ENCODE peak calls at places on chromosomes 13 and 19, in eight cellular contexts. P is effector memory CD4-positive, alpha-beta T cell; X is lung; L is left ventricle myocardium inferior; A is adrenal gland; W is AG04450; M is tibial artery; I is PC-3. T is an unnamed sample.

GRCh38 chr13:50544226-50544625 is 299.3 kb downstream of the DLEU7 start:
- DNase-seq in M (no peak), A (no peak), L (no peak), I (no peak), W (no peak), P (no peak), X (no peak), T (no peak)

GRCh38 chr19:56144816-56145215 is 3.7 kb downstream of the ZNF444 start:
- DNase-seq in P (no peak), W (no peak), A (no peak), X (no peak), M (no peak), L (no peak), I (no peak), T (no peak)

GRCh38 chr13:54029720-54030119 is 1001.1 kb downstream of the OLFM4 start:
- DNase-seq in A (no peak), P (no peak), L (no peak), X (no peak), I (no peak), M (no peak), W (no peak), T (no peak)

GRCh38 chr13:48828962-48829405 is 146.7 kb upstream of the FNDC3A start:
- DNase-seq in M (no peak), X (no peak), A (no peak), L (no peak), W (no peak), P (no peak), I (peak), T (no peak)

GRCh38 chr19:9934132-9934950 is 2.0 kb downstream of the OLFM2 start:
- DNase-seq in W (no peak), I (peak), P (peak), M (peak), A (peak), X (peak), L (peak), T (no peak)

GRCh38 chr13:39766464-39767167 is 111.2 kb downstream of the COG6 start:
- DNase-seq in X (no peak), P (no peak), L (no peak), M (no peak), W (no peak), I (no peak), A (no peak), T (no peak)

GRCh38 chr13:25286308-25286968 is 850 bp downstream of the MTMR6 start:
- DNase-seq in L (no peak), X (no peak), W (no peak), I (peak), M (no peak), A (peak), P (peak), T (peak)

GRCh38 chr19:44869728-44870470 is 21.2 kb upstream of the TOMM40 start:
- DNase-seq in M (peak), P (no peak), I (peak), X (no peak), L (no peak), W (peak), A (no peak), T (no peak)

GRCh38 chr13:96762876-96763275 is 231.4 kb downstream of the OXGR1 start:
- DNase-seq in X (no peak), W (no peak), P (no peak), M (no peak), L (no peak), I (no peak), A (no peak), T (no peak)

GRCh38 chr19:44943801-44944249 is 1.8 kb downstream of the APOC4 start:
- DNase-seq in X (peak), L (peak), M (peak), P (no peak), W (no peak), I (no peak), A (peak), T (peak)

GRCh38 chr19:46859637-46860124 is 1.1 kb upstream of the ARHGAP35 start:
- DNase-seq in W (no peak), I (peak), A (peak), L (peak), M (peak), X (peak), P (no peak), T (no peak)

GRCh38 chr19:33868076-33868735 is 71.5 kb downstream of the KCTD15 start:
- DNase-seq in I (no peak), A (no peak), X (no peak), M (no peak), P (no peak), W (no peak), L (no peak), T (no peak)

GRCh38 chr13:35470671-35471465 is 5.6 kb downstream of the MAB21L1 start:
- DNase-seq in L (peak), X (no peak), I (no peak), W (no peak), M (no peak), P (no peak), A (peak), T (no peak)

GRCh38 chr19:53332484-53332883 is 1.1 kb upstream of the ZNF845 start:
- DNase-seq in P (no peak), L (no peak), I (no peak), A (no peak), W (no peak), X (no peak), M (no peak), T (no peak)

GRCh38 chr19:23351806-23352205 is 43.5 kb downstream of the ZNF91 start:
- DNase-seq in A (no peak), M (no peak), L (no peak), I (no peak), X (no peak), P (no peak), W (no peak), T (no peak)

GRCh38 chr13:77740931-77741586 is 43.6 kb downstream of the SLAIN1 start:
- DNase-seq in P (no peak), L (no peak), W (no peak), I (no peak), M (no peak), A (no peak), X (no peak), T (peak)

DNA sequence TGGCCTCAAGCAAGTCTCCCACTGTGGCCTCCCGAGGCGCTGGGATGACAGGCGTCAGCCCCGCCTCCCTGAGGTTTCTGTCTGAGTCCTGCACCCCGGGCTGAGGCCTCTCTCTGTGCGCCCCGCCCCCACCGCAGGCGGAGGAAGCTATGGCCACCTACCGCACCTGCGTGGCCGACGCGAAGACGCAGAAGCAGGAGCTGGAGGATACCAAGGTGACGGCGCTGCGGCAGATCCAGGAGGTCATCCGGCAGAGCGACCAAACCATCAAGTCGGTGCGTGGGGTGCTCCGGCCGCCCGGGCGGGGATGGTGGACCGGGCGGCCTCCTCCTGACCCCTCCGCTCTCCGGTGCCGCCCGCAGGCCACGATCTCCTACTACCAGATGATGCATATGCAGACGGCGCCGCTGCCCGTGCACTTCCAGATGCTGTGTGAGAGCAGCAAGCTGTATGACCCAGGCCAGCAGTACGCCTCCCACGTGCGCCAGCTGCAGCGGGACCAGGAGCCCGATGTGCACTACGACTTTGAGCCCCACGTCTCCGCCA is 12.7 kb downstream of the ARHGAP45 start:
- DNase-seq in I (no peak), M (no peak), L (no peak), P (peak), W (no peak), A (peak), X (no peak), T (no peak)
- H3K27ac ChIP-seq in I (no peak), M (no peak), L (no peak), P (peak), W (no peak), A (no peak), X (no peak), T (no peak)

GRCh38 chr19:14561249-14561648 is 10.6 kb downstream of the NDUFB7 start:
- DNase-seq in M (no peak), P (no peak), X (no peak), L (no peak), I (no peak), A (no peak), W (no peak), T (no peak)

GRCh38 chr19:14562660-14563589 is 8.9 kb downstream of the NDUFB7 start:
- DNase-seq in X (no peak), P (no peak), A (no peak), W (no peak), I (no peak), L (no peak), M (no peak), T (no peak)

GRCh38 chr19:14559916-14560775 is 11.7 kb downstream of the NDUFB7 start:
- DNase-seq in A (no peak), L (peak), M (no peak), I (no peak), X (no peak), P (no peak), W (no peak), T (no peak)

GRCh38 chr19:14561832-14562351 is 10.0 kb downstream of the NDUFB7 start:
- DNase-seq in W (no peak), A (no peak), P (no peak), L (peak), X (no peak), I (no peak), M (peak), T (no peak)

DNA sequence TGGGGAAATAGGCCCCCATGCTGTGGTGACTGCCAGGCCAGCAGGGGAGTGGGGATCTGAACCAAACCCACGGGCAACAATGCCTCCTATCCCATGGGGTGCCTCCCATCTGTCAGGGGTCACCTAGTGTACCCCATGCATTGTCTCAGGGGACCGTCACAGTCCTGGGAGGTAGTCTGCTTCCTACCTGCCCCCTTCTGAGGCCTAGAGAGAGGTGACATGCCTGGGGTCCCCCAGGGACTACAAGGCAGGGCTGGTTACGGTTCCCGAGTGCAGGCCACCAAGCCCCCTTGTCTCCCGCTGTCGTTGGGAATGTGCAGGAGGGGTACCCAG is 11.1 kb downstream of the NDUFB7 start:
- DNase-seq in X (no peak), A (no peak), I (no peak), P (no peak), W (no peak), L (no peak), M (no peak), T (no peak)
- H3K27ac ChIP-seq in X (peak), A (peak), I (no peak), P (no peak), W (peak), L (peak), M (peak), T (peak)

GRCh38 chr13:20553309-20553708 is 13.6 kb upstream of the IFT88 start:
- DNase-seq in M (no peak), X (no peak), I (no peak), P (no peak), W (no peak), A (no peak), L (no peak), T (peak)
- H3K27ac ChIP-seq in M (no peak), X (no peak), I (no peak), P (no peak), W (no peak), A (no peak), L (no peak), T (peak)

DNA sequence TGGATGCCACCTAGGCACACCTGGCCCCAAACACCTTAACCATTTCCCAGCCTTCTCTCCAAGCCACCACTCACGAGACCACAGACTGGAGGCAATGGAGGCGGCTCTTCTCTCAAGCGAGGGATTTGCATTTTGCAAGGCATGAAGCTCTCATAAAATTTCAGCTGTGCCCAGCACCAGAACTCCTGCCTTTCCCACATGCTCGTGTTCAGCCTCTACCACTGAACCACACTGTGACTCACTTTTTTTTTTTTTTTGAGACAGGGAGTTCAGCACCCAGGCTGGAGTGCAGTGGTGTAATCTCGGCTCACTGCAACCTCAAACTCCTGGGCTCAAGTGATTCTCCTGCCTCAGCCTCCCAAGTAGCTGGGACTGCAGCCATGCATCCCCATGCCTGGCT is 10.6 kb downstream of the NANOS3 start:
- DNase-seq in L (no peak), A (no peak), I (no peak), P (no peak), X (no peak), W (no peak), M (no peak), T (no peak)
- H3K27ac ChIP-seq in L (no peak), A (no peak), I (no peak), P (no peak), X (no peak), W (no peak), M (no peak), T (no peak)

T was measured in caudate nucleus.